ENCODE peak calls at places on chromosomes 11 and 22, in ten cellular contexts. H is AG10803, D is A549, X is astrocyte of the cerebellum, U is bronchial epithelial cell, S is esophagus squamous epithelium, E is dorsolateral prefrontal cortex, N is brain microvascular endothelial cell, T is cardiac fibroblast, B is OCI-LY7. O is an unnamed sample.

GRCh38 chr11:118061401-118062125 is 15.3 kb upstream of the TMPRSS4 start:
- DNase-seq in H (no peak), D (no peak), X (no peak), U (no peak), S (no peak), E (no peak), N (no peak), T (no peak), B (no peak), O (no peak)

GRCh38 chr22:42438293-42438650 is 6.1 kb upstream of the NFAM1 start:
- DNase-seq in H (no peak), D (no peak), X (no peak), U (no peak), S (no peak), E (no peak), N (no peak), T (no peak), B (no peak), O (no peak)

GRCh38 chr11:28966951-28967350 is 858.8 kb downstream of the METTL15 start:
- DNase-seq in H (no peak), D (no peak), X (no peak), U (peak; percentile 56), S (no peak), E (no peak), N (no peak), T (peak; percentile 47), B (no peak), O (no peak)

GRCh38 chr11:99257131-99257530 is 236.4 kb downstream of the CNTN5 start:
- DNase-seq in H (no peak), D (peak; percentile 67), X (no peak), U (peak; percentile 12), S (no peak), E (no peak), N (no peak), T (peak; percentile 47), B (no peak), O (no peak)

GRCh38 chr22:45077286-45077685 is 67.5 kb upstream of the PHF21B start:
- DNase-seq in H (no peak), D (no peak), X (no peak), U (no peak), S (no peak), E (no peak), N (no peak), T (no peak), B (no peak), O (no peak)

GRCh38 chr11:85768473-85769146 is 42.3 kb downstream of the SYTL2 start:
- DNase-seq in H (no peak), D (no peak), X (no peak), U (no peak), S (no peak), E (no peak), N (no peak), T (no peak), B (no peak), O (no peak)

GRCh38 chr22:44442856-44443595 is 55.0 kb downstream of the RTL6 start:
- DNase-seq in H (no peak), D (no peak), X (no peak), U (no peak), S (no peak), E (no peak), N (no peak), T (no peak), B (no peak), O (no peak)

GRCh38 chr11:73750238-73750637 is 10.6 kb downstream of the RAB6A start:
- DNase-seq in H (no peak), D (no peak), X (no peak), U (no peak), S (no peak), E (no peak), N (no peak), T (no peak), B (no peak), O (no peak)

DNA sequence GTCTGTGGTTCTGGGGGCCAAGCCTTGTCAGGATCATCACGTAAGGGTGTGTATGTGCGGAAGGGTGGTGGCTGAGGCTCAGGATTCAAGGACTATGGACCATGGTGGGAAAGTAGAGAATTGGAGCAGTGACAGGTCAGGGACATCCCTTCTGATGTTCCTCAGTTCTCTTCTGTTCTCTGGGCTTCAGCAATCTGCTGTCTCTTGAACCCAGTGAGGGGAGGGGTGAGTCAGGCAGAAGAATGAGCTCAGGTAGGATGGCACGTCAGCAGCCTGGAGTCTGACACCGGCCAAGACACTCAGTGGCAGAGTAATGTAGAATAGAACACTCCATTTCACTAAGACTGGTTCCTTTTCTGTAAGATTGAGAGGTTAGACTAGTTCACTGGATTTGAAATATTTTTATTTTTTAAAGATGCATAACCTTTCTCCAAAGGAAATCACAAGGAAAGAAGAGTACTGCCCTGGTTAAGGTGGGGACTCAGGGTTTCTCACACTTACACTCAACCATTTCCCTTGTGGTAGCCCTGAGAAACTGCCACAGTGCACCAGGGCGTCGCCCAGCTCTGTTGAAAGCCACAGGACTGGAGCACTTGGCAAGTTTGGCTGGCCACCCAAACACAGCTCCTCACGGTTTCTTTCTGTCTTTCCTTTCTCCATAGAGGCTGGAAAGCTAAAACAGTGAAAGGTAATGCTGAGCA is 23.2 kb upstream of the MICAL2 start:
- DNase-seq in H (peak; percentile 93), D (peak; percentile 81), X (no peak), U (peak; percentile 88), S (no peak), E (no peak), N (peak; percentile 66), T (peak; percentile 86), B (no peak), O (no peak)
- TF ChIP-seq CTCF in H (peak; percentile 51), D (no peak), X (peak; percentile 25), U (peak; percentile 40), S (no peak), E (no peak), N (peak; percentile 53), T (peak; percentile 38), B (no peak), O (peak; percentile 26)

DNA sequence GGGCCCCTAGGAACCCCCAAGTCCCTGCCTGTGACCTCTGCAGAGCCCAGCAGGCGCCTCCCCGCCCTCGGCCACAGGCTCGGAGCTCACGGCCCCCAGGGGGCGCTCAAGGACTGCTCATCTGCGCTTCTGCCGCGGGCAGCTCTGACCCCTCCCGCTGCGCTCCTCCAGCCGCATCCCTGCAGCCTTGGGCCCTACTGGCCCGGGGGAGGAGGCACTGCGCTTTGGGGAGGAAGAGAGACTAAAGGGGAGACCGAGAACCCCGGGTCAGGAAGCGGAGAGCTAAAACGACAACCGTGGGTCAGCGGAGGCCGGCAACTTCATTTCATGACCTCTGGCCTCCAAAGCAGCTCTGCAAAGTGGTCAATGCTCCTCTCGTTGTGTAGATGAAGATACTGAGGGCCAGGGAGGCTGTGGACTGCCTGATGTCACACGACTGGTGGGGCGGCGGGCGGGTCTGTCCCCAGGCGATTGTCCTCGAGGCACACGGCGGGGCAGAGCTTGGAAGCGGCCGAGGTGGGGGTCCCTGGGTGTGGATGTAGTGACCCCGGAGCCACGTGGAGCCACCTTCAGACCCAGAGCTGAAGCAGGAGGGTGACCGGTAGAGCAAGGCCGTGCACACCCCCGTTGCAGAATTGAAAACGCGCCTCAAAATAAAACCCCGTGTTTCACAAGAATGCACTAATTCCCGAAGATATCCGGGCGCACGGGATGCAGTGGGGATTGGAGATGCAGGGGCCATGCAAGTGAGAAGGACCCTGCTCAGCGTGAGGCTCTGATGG is 2.7 kb upstream of the KRTAP5-6 start:
- DNase-seq in H (peak; percentile 65), D (peak; percentile 80), X (peak; percentile 23), U (peak; percentile 49), S (peak; percentile 28), E (peak; percentile 82), N (peak; percentile 48), T (peak; percentile 79), B (peak; percentile 82), O (peak; percentile 8)
- H3K4me3 ChIP-seq in H (no peak overlapping the region), D (peak overlapping the region; percentile 62), X (no peak overlapping the region), U (peak overlapping the region; percentile 45), S (peak overlapping the region; percentile 36), E (peak overlapping the region; percentile 68), N (peak overlapping the region; percentile 37), T (no peak overlapping the region), B (no peak overlapping the region), O (no peak overlapping the region)

DNA sequence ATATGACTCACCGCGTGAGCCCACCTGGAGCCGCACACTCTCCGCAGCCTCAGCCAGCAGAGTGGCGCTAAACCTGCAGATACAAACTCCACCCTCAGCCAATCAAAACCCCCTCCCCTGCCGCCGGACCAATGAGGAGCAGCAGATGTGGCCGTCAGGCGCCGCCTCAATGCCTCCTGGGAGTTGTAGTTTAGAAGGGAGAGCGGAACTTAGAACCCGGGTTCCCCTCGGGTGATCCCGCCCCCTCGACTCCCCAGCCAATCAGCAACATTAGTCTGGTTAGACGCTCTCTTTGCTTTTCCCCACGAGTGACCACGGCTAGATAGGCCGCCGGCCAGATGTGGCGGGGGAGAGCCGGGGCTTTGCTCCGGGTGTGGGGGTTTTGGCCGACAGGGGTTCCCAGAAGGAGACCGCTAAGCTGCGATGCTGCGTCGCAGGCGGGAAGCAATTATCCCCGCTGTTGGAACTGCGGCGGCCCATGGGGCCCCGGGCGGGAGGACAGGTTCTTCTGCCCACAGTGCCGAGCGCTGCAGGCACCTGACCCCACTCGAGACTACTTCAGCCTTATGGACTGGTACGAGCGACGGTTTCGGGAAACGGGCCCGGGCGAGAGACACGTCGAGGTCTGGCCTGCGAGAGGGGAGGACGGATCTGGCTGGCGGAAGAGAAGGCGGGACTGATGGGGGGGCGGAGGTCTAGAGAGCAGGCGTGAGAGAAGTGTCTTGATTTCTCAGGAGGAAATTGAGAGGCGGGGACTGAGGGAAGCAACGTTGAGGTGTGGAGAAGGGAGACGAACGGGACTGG is at the start of the genes CHEK2 and HSCB:
- DNase-seq in H (peak; percentile 97), D (peak; percentile 97), X (peak; percentile 98), U (peak; percentile 95), S (peak; percentile 93), E (peak; percentile 98), N (peak; percentile 99), T (peak; percentile 99), B (peak; percentile 99), O (peak; percentile 98)
- TF ChIP-seq CTCF in H (no peak), D (no peak), X (no peak), U (no peak), S (no peak), E (peak; percentile 64), N (no peak), T (no peak), B (peak; percentile 65), O (no peak)

GRCh38 chr11:45333023-45333422 is 46.9 kb upstream of the SYT13 start:
- DNase-seq in H (no peak), D (no peak), X (no peak), U (no peak), S (no peak), E (no peak), N (no peak), T (peak; percentile 8), B (no peak), O (no peak)

GRCh38 chr11:45334410-45334809 is 48.3 kb upstream of the SYT13 start:
- DNase-seq in H (no peak), D (no peak), X (no peak), U (no peak), S (no peak), E (no peak), N (no peak), T (no peak), B (no peak), O (no peak)

GRCh38 chr11:45333506-45333971 is 47.4 kb upstream of the SYT13 start:
- DNase-seq in H (peak; percentile 45), D (peak; percentile 36), X (no peak), U (peak; percentile 35), S (no peak), E (no peak), N (peak; percentile 66), T (peak; percentile 83), B (peak; percentile 48), O (no peak)

GRCh38 chr11:45331839-45332485 is 45.8 kb upstream of the SYT13 start:
- DNase-seq in H (no peak), D (no peak), X (no peak), U (peak; percentile 54), S (no peak), E (no peak), N (no peak), T (no peak), B (no peak), O (no peak)

GRCh38 chr11:45332486-45332934 is 46.4 kb upstream of the SYT13 start:
- DNase-seq in H (peak; percentile 23), D (peak; percentile 29), X (peak; percentile 12), U (no peak), S (no peak), E (peak; percentile 33), N (peak; percentile 27), T (peak; percentile 59), B (peak; percentile 56), O (no peak)
- H3K4me3 ChIP-seq in H (no peak overlapping the region), D (no peak overlapping the region), X (no peak overlapping the region), U (no peak overlapping the region), S (no peak overlapping the region), E (no peak overlapping the region), N (no peak overlapping the region), T (no peak overlapping the region), B (no peak overlapping the region), O (no peak overlapping the region)

O was measured in GM12864.